ENCODE peak calls at places on chromosomes 5 and 9, in five cellular contexts. S is heart right ventricle, B is GM04504, P is retina, H is ovary. M is an unnamed sample.

GRCh38 chr5:170292509-170292908 is 5.1 kb downstream of the LCP2 start:
- DNase-seq in P (no peak), S (no peak), H (no peak), B (no peak), M (no peak)

GRCh38 chr5:8981016-8981415 is 564.9 kb downstream of the SEMA5A start:
- DNase-seq in H (no peak), P (no peak), B (no peak), S (no peak), M (no peak)

GRCh38 chr5:95959964-95960801 is 1.5 kb downstream of the ELL2 start:
- DNase-seq in S (peak), H (no peak), B (no peak), P (peak), M (peak)

GRCh38 chr5:177450672-177451424 is 4.2 kb downstream of the PRR7 start:
- DNase-seq in P (no peak), B (no peak), S (no peak), H (no peak), M (no peak)

GRCh38 chr9:78029601-78030552 is 1.7 kb downstream of the GNAQ start:
- DNase-seq in P (peak), H (no peak), B (no peak), S (no peak), M (no peak)

GRCh38 chr9:135073741-135074305 is 13.6 kb upstream of the OLFM1 start:
- DNase-seq in H (peak), P (no peak), B (no peak), S (no peak), M (no peak)

GRCh38 chr5:111968459-111968858 is 211.5 kb upstream of the NREP start:
- DNase-seq in H (no peak), P (no peak), B (peak), S (no peak), M (no peak)

GRCh38 chr9:70901741-70902140 is 219.7 kb downstream of the TRPM3 start:
- DNase-seq in S (no peak), H (no peak), B (no peak), P (no peak), M (no peak)

GRCh38 chr9:82419827-82420486 is 431.4 kb downstream of the SPATA31D1 start:
- DNase-seq in S (no peak), H (no peak), B (no peak), P (no peak), M (no peak)

GRCh38 chr5:125612356-125613149 is 810.7 kb upstream of the GRAMD2B start:
- DNase-seq in H (no peak), P (peak), S (no peak), B (no peak), M (no peak)

GRCh38 chr5:15807248-15807647 is 307.3 kb downstream of the FBXL7 start:
- DNase-seq in B (no peak), S (no peak), P (no peak), H (no peak), M (no peak)

GRCh38 chr5:125323613-125324012 is 577.2 kb upstream of the ZNF608 start:
- DNase-seq in P (no peak), S (no peak), B (no peak), H (no peak), M (no peak)

GRCh38 chr5:96733771-96734498 is 71.8 kb downstream of the CAST start:
- DNase-seq in B (no peak), H (no peak), S (no peak), P (no peak), M (no peak)

GRCh38 chr5:59479084-59479483 is 414.4 kb downstream of the PDE4D start:
- DNase-seq in P (no peak), S (no peak), H (no peak), B (no peak), M (no peak)

GRCh38 chr5:149779071-149779470 is 49.0 kb downstream of the PPARGC1B start:
- DNase-seq in B (no peak), P (no peak), H (no peak), S (no peak), M (no peak)

GRCh38 chr5:181001947-181002346 is 13.3 kb downstream of the BTNL3 start:
- DNase-seq in H (no peak), B (no peak), S (no peak), P (no peak), M (no peak)